ENCODE peak calls at places on chromosome 22, in seven cellular contexts. One of them, this sample, is unnamed.

GRCh38 chr22:10961043-10961860 is 4566.7 kb upstream of the OR11H1 start:
- DNase-seq in stomach: no peak
- DNase-seq in HCT116: no peak
- DNase-seq in sigmoid colon: no peak
- DNase-seq in SK-N-SH: peak; percentile 42
- DNase-seq in HepG2: no peak
- DNase-seq in K562: no peak
- DNase-seq in this sample: no peak

GRCh38 chr22:39184586-39185577 is 32.4 kb upstream of the CBX7 start:
- DNase-seq in stomach: no peak
- DNase-seq in sigmoid colon: peak; percentile 60
- DNase-seq in HepG2: no peak
- DNase-seq in HCT116: no peak
- DNase-seq in SK-N-SH: no peak
- DNase-seq in K562: peak; percentile 4
- DNase-seq in this sample: no peak

GRCh38 chr22:38412435-38413084 is 42.4 kb downstream of the KCNJ4 start:
- DNase-seq in K562: peak; percentile 84
- DNase-seq in HepG2: no peak
- DNase-seq in HCT116: no peak
- DNase-seq in SK-N-SH: peak; percentile 85
- DNase-seq in sigmoid colon: peak; percentile 61
- DNase-seq in stomach: no peak
- DNase-seq in this sample: no peak

GRCh38 chr22:40312050-40312449 is 34.2 kb upstream of the ADSL start:
- DNase-seq in HCT116: no peak
- DNase-seq in HepG2: no peak
- DNase-seq in stomach: no peak
- DNase-seq in SK-N-SH: no peak
- DNase-seq in K562: no peak
- DNase-seq in sigmoid colon: no peak
- DNase-seq in this sample: no peak

GRCh38 chr22:17726561-17727243 is 47.6 kb downstream of the BID start:
- DNase-seq in HepG2: no peak
- DNase-seq in sigmoid colon: no peak
- DNase-seq in SK-N-SH: no peak
- DNase-seq in stomach: no peak
- DNase-seq in K562: no peak
- DNase-seq in HCT116: no peak
- DNase-seq in this sample: no peak

GRCh38 chr22:31578171-31578570 is 81.8 kb downstream of the SFI1 start:
- DNase-seq in K562: no peak
- DNase-seq in HepG2: no peak
- DNase-seq in SK-N-SH: no peak
- DNase-seq in stomach: no peak
- DNase-seq in HCT116: no peak
- DNase-seq in sigmoid colon: no peak
- DNase-seq in this sample: no peak

GRCh38 chr22:19120829-19121630 is 1.2 kb downstream of the DGCR2 start:
- DNase-seq in HepG2: peak; percentile 63
- DNase-seq in sigmoid colon: no peak
- DNase-seq in SK-N-SH: no peak
- DNase-seq in stomach: peak; percentile 66
- DNase-seq in HCT116: peak; percentile 27
- DNase-seq in K562: peak; percentile 82
- DNase-seq in this sample: peak; percentile 80

GRCh38 chr22:30994960-30995359 is 25.9 kb downstream of the TUG1 start:
- DNase-seq in SK-N-SH: no peak
- DNase-seq in sigmoid colon: no peak
- DNase-seq in HepG2: no peak
- DNase-seq in HCT116: no peak
- DNase-seq in K562: no peak
- DNase-seq in stomach: no peak
- DNase-seq in this sample: no peak

GRCh38 chr22:32909561-32910348 is 108.2 kb downstream of the TIMP3 start:
- DNase-seq in HCT116: no peak
- DNase-seq in K562: no peak
- DNase-seq in stomach: no peak
- DNase-seq in SK-N-SH: no peak
- DNase-seq in HepG2: no peak
- DNase-seq in sigmoid colon: no peak
- DNase-seq in this sample: no peak

GRCh38 chr22:50160947-50161346 is 9.6 kb upstream of the PANX2 start:
- DNase-seq in K562: no peak
- DNase-seq in sigmoid colon: no peak
- DNase-seq in SK-N-SH: no peak
- DNase-seq in HepG2: no peak
- DNase-seq in stomach: no peak
- DNase-seq in HCT116: no peak
- DNase-seq in this sample: no peak

GRCh38 chr22:41530612-41531421 is 13.5 kb downstream of the POLR3H start:
- DNase-seq in HepG2: no peak
- DNase-seq in sigmoid colon: no peak
- DNase-seq in HCT116: no peak
- DNase-seq in K562: no peak
- DNase-seq in SK-N-SH: no peak
- DNase-seq in stomach: no peak
- DNase-seq in this sample: no peak

GRCh38 chr22:39094717-39095389 is 2.2 kb upstream of the APOBEC3H start:
- DNase-seq in stomach: no peak
- DNase-seq in HepG2: no peak
- DNase-seq in SK-N-SH: no peak
- DNase-seq in sigmoid colon: no peak
- DNase-seq in HCT116: no peak
- DNase-seq in K562: no peak
- DNase-seq in this sample: no peak

GRCh38 chr22:44449061-44449682 is 48.9 kb downstream of the RTL6 start:
- DNase-seq in sigmoid colon: no peak
- DNase-seq in SK-N-SH: no peak
- DNase-seq in K562: peak; percentile 11
- DNase-seq in stomach: no peak
- DNase-seq in HepG2: no peak
- DNase-seq in HCT116: no peak
- DNase-seq in this sample: no peak

DNA sequence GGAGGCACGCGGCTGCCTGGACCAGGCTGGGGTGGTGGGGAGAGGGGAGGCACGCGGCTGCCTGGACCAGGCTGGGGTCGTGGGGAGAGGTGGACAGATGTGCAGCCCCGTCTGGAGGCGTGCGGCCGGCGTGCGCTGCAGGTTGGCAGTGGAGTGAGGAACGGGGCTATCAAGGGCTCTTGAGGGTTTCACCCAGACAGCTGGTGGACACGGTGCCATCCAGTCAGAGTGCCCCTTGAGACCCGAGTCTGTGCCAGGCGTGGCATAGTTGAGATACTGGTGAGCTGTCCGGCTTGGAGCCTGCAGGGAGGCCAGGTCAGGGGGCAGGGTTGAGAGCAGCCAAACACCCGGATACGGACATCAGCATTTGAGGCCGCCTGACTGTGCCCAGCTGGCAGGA is 1.5 kb upstream of the GRAMD4 start:
- DNase-seq in HCT116: no peak
- DNase-seq in sigmoid colon: no peak
- DNase-seq in K562: no peak
- DNase-seq in SK-N-SH: no peak
- DNase-seq in HepG2: no peak
- DNase-seq in stomach: no peak
- DNase-seq in this sample: no peak
- H3K4me1 ChIP-seq in HCT116: no peaks in the 10 kb centered on the region
- H3K4me1 ChIP-seq in sigmoid colon: peaks cover 43% of the 10 kb centered on the region
- H3K4me1 ChIP-seq in K562: peaks cover 2% of the 10 kb centered on the region
- H3K4me1 ChIP-seq in SK-N-SH: no peaks in the 10 kb centered on the region
- H3K4me1 ChIP-seq in HepG2: peaks cover 43% of the 10 kb centered on the region
- H3K4me1 ChIP-seq in stomach: peaks cover 34% of the 10 kb centered on the region
- H3K4me1 ChIP-seq in this sample: peaks cover 23% of the 10 kb centered on the region

DNA sequence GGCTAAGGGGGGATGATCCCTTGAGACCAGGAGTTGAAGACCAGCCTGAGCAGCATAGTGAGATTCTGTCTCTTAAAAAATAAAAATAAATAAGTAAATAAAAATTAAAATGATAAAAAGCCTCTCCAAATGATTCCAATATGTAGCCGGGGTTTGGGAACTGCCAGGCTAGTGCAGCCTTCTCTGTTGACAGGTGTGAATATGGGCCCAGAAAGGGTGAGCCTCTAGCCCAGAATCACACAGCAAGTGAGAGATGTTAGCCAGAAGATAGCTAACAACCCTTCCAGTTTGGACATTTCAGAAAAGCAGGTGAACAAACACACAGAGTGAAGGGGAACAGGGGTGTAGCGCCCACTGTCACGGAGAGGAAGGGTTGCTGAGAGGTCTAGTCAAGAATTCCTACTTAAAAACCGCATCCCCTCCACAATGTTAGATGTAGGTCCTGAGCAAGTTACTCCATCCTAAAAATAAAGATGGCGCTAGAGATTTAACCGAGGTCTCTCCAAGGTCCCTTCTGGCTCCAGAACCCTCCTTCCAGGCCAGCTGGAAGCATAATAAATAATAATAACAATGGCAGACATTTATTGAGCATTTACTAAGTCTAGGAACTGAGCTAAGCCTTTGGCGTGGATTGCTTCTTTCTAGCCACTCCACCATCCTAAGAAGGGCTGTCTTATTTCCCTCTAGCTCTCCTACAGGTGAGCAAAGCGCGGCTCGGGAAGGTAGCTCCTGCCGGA is 51.6 kb downstream of the CYTH4 start:
- DNase-seq in SK-N-SH: no peak
- DNase-seq in sigmoid colon: no peak
- DNase-seq in K562: no peak
- DNase-seq in HepG2: no peak
- DNase-seq in HCT116: no peak
- DNase-seq in stomach: no peak
- DNase-seq in this sample: no peak
- H3K36me3 ChIP-seq in SK-N-SH: no peaks in the 10 kb centered on the region
- H3K36me3 ChIP-seq in sigmoid colon: no peaks in the 10 kb centered on the region
- H3K36me3 ChIP-seq in K562: no peaks in the 10 kb centered on the region
- H3K36me3 ChIP-seq in HepG2: no peaks in the 10 kb centered on the region
- H3K36me3 ChIP-seq in HCT116: no peaks in the 10 kb centered on the region
- H3K36me3 ChIP-seq in stomach: no peaks in the 10 kb centered on the region
- H3K36me3 ChIP-seq in this sample: no peaks in the 10 kb centered on the region

GRCh38 chr22:23750744-23751440 is at the start of gene ZNF70:
- DNase-seq in stomach: peak; percentile 95
- DNase-seq in HepG2: peak; percentile 69
- DNase-seq in sigmoid colon: peak; percentile 93
- DNase-seq in SK-N-SH: peak; percentile 97
- DNase-seq in K562: peak; percentile 85
- DNase-seq in HCT116: peak; percentile 69
- DNase-seq in this sample: peak; percentile 93
- TF ChIP-seq POLR2AphosphoS5 in stomach: no peak
- TF ChIP-seq POLR2AphosphoS5 in HepG2: peak; percentile 60
- TF ChIP-seq POLR2AphosphoS5 in sigmoid colon: peak; percentile 70
- TF ChIP-seq POLR2AphosphoS5 in SK-N-SH: peak; percentile 66
- TF ChIP-seq POLR2AphosphoS5 in K562: peak; percentile 60
- TF ChIP-seq POLR2AphosphoS5 in HCT116: peak; percentile 50
- TF ChIP-seq POLR2AphosphoS5 in this sample: peak; percentile 79

DNA sequence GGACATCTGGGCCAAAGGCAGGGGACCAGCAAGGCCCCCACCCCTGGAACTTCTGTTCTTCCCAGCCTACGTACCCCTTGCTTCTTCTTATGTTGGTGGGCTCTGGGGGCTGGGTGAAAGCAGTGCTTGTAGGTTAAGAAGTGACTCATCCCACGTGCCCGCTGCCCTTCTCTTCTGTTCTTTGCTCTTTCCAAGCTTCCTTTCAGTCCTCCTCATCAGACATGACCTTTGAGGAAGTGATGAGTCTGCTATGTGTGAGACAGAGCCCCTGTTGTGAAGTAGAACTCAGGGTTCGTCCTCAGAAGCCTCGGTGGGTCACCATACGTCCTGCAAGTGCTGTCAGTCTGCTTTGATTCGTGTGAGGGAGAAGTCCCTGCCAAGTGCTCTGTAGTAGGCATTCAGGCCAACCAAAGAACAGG is 12.7 kb downstream of the MED15 start:
- DNase-seq in HepG2: no peak
- DNase-seq in HCT116: no peak
- DNase-seq in stomach: no peak
- DNase-seq in SK-N-SH: no peak
- DNase-seq in K562: peak; percentile 61
- DNase-seq in sigmoid colon: no peak
- DNase-seq in this sample: no peak
- H3K4me1 ChIP-seq in HepG2: peaks cover 35% of the 10 kb centered on the region
- H3K4me1 ChIP-seq in HCT116: peaks cover 11% of the 10 kb centered on the region
- H3K4me1 ChIP-seq in stomach: peaks cover 31% of the 10 kb centered on the region
- H3K4me1 ChIP-seq in SK-N-SH: peaks cover 47% of the 10 kb centered on the region
- H3K4me1 ChIP-seq in K562: peaks cover 28% of the 10 kb centered on the region
- H3K4me1 ChIP-seq in sigmoid colon: peaks cover 56% of the 10 kb centered on the region
- H3K4me1 ChIP-seq in this sample: peaks cover 26% of the 10 kb centered on the region

DNA sequence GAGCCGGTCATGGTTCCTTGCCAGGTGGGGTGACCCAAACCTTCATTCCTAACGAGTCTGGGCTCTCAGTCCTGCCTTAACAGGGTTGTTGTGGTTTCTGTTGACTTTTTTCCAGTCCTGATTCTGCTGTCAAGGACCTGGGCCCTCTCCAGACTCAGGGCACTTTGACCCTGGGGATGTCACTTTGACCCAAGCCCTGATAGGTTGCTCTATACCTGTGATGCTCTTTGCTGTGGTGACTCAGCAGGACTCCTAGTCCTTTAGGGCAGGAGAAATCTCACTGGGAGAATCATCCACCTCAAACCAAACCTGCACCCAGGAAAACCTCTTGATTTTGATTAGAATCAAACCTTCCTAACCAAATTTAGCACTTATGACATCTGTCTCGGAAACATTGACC is 20.5 kb upstream of the MPPED1 start:
- DNase-seq in HCT116: no peak
- DNase-seq in HepG2: peak; percentile 57
- DNase-seq in stomach: no peak
- DNase-seq in SK-N-SH: no peak
- DNase-seq in sigmoid colon: no peak
- DNase-seq in K562: no peak
- DNase-seq in this sample: no peak
- H3K36me3 ChIP-seq in HCT116: no peaks in the 10 kb centered on the region
- H3K36me3 ChIP-seq in HepG2: no peaks in the 10 kb centered on the region
- H3K36me3 ChIP-seq in stomach: no peaks in the 10 kb centered on the region
- H3K36me3 ChIP-seq in SK-N-SH: no peaks in the 10 kb centered on the region
- H3K36me3 ChIP-seq in sigmoid colon: no peaks in the 10 kb centered on the region
- H3K36me3 ChIP-seq in K562: no peaks in the 10 kb centered on the region
- H3K36me3 ChIP-seq in this sample: no peaks in the 10 kb centered on the region

GRCh38 chr22:28821452-28821851 is 21.1 kb upstream of the XBP1 start:
- DNase-seq in HepG2: no peak
- DNase-seq in sigmoid colon: peak; percentile 9
- DNase-seq in SK-N-SH: no peak
- DNase-seq in stomach: no peak
- DNase-seq in HCT116: no peak
- DNase-seq in K562: no peak
- DNase-seq in this sample: no peak

GRCh38 chr22:28819253-28820096 is 19.1 kb upstream of the XBP1 start:
- DNase-seq in stomach: peak; percentile 86
- DNase-seq in SK-N-SH: no peak
- DNase-seq in HCT116: no peak
- DNase-seq in sigmoid colon: peak; percentile 42
- DNase-seq in K562: no peak
- DNase-seq in HepG2: peak; percentile 91
- DNase-seq in this sample: peak; percentile 69

GRCh38 chr22:28826921-28827320 is 26.6 kb upstream of the XBP1 start:
- DNase-seq in sigmoid colon: no peak
- DNase-seq in HepG2: no peak
- DNase-seq in stomach: no peak
- DNase-seq in SK-N-SH: no peak
- DNase-seq in K562: no peak
- DNase-seq in HCT116: no peak
- DNase-seq in this sample: no peak

GRCh38 chr22:28820885-28821284 is 20.5 kb upstream of the XBP1 start:
- DNase-seq in SK-N-SH: no peak
- DNase-seq in sigmoid colon: peak; percentile 19
- DNase-seq in HepG2: no peak
- DNase-seq in K562: no peak
- DNase-seq in HCT116: no peak
- DNase-seq in stomach: no peak
- DNase-seq in this sample: no peak

GRCh38 chr22:28822930-28823481 is 22.6 kb upstream of the XBP1 start:
- DNase-seq in sigmoid colon: no peak
- DNase-seq in stomach: peak; percentile 55
- DNase-seq in K562: no peak
- DNase-seq in HepG2: peak; percentile 73
- DNase-seq in SK-N-SH: no peak
- DNase-seq in HCT116: no peak
- DNase-seq in this sample: peak; percentile 23
- TF ChIP-seq POLR2AphosphoS5 in sigmoid colon: no peak
- TF ChIP-seq POLR2AphosphoS5 in stomach: peak; percentile 16
- TF ChIP-seq POLR2AphosphoS5 in K562: no peak
- TF ChIP-seq POLR2AphosphoS5 in HepG2: no peak
- TF ChIP-seq POLR2AphosphoS5 in SK-N-SH: no peak
- TF ChIP-seq POLR2AphosphoS5 in HCT116: no peak
- TF ChIP-seq POLR2AphosphoS5 in this sample: peak; percentile 57

This sample was measured in transverse colon.